ENCODE peak calls at places on chromosomes 12 and 14, in seven cellular contexts. K is fibroblast of pulmonary artery, W is A673, O is GM12864, G is cardiac fibroblast, P is WTC11, N is stomach. L is an unnamed sample.

GRCh38 chr12:49961111-49961922 is at the start of gene AQP5:
- DNase-seq in G (no peak), O (no peak), P (peak; percentile 49), K (no peak), W (no peak), N (peak; percentile 34), L (no peak)

GRCh38 chr14:50462111-50462510 is 65.4 kb upstream of the CDKL1 start:
- DNase-seq in G (no peak), N (no peak), O (no peak), W (no peak), P (no peak), K (no peak), L (no peak)

GRCh38 chr12:125114365-125115141 is 49.3 kb downstream of the AACS start:
- DNase-seq in O (peak; percentile 18), P (no peak), K (no peak), N (no peak), G (no peak), W (no peak), L (no peak)

GRCh38 chr12:15664491-15664890 is 124.7 kb downstream of the EPS8 start:
- DNase-seq in W (no peak), P (no peak), N (no peak), O (no peak), G (peak; percentile 77), K (peak; percentile 58), L (peak; percentile 53)

GRCh38 chr12:10140001-10140400 is 10.0 kb upstream of the CLEC7A start:
- DNase-seq in N (no peak), K (peak; percentile 75), W (peak; percentile 64), G (peak; percentile 75), P (peak; percentile 42), O (no peak), L (peak; percentile 65)

GRCh38 chr14:29716150-29716549 is 211.5 kb downstream of the PRKD1 start:
- DNase-seq in G (no peak), W (peak; percentile 17), N (no peak), P (no peak), K (peak; percentile 8), O (no peak), L (no peak)

GRCh38 chr14:83419420-83419819 is 1885.8 kb upstream of the SEL1L start:
- DNase-seq in K (no peak), O (no peak), N (no peak), W (no peak), P (no peak), G (no peak), L (no peak)

GRCh38 chr14:104602315-104602932 is 2.1 kb downstream of the TMEM179 start:
- DNase-seq in O (no peak), N (no peak), G (no peak), K (no peak), W (no peak), P (no peak), L (no peak)

GRCh38 chr12:100793182-100793581 is 1.4 kb upstream of the ANO4 start:
- DNase-seq in G (peak; percentile 30), P (no peak), K (peak; percentile 50), N (no peak), O (no peak), W (no peak), L (no peak)

GRCh38 chr12:21940972-21941521 is at the start of gene ABCC9:
- DNase-seq in N (peak; percentile 28), W (peak; percentile 15), O (no peak), K (peak; percentile 20), P (peak; percentile 55), G (peak; percentile 58), L (peak; percentile 60)

DNA sequence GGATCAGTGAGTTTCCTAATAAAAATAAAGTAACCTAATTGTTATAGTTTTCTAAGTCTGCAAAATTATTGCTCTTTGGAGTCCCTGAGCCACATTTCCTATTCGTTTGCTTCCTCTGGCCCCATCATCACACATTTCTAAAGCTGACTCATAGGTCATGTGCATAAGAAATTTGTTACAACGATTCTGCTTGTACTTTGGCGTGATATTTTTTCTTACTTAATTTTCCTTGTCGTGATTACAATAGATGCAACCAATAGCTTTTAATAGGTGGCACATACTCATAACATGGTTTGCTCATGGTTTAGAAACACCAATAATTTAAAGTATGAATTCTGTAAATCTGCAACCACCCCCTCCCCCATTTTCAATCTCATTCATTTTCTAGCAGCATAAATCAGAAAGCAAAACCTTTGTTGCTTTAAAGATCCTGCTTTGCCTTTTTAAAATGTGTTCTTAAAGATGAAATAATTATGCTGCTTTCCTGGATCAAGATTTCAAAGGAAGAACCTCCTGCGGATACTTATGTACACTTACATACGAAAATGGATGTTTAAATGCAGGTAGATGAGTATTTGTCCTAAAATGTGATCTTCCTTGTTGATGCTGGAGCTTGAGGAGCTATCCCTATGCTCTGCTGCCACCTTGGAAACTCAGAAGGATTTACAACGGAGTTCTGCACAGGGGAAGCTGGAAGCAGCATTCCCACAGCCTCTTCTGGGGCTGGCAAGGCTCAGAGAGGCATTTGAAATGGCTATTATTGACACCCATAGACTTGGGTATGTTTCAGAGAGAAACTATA is 1.7 kb upstream of the FLRT2 start:
- DNase-seq in G (peak; percentile 93), N (peak; percentile 35), O (no peak), P (peak; percentile 22), K (peak; percentile 95), W (peak; percentile 90), L (peak; percentile 76)
- TF ChIP-seq CTCF in G (peak; percentile 54), N (peak; percentile 13), O (no peak), P (no peak), K (peak; percentile 71), W (peak; percentile 81), L (peak; percentile 74)

DNA sequence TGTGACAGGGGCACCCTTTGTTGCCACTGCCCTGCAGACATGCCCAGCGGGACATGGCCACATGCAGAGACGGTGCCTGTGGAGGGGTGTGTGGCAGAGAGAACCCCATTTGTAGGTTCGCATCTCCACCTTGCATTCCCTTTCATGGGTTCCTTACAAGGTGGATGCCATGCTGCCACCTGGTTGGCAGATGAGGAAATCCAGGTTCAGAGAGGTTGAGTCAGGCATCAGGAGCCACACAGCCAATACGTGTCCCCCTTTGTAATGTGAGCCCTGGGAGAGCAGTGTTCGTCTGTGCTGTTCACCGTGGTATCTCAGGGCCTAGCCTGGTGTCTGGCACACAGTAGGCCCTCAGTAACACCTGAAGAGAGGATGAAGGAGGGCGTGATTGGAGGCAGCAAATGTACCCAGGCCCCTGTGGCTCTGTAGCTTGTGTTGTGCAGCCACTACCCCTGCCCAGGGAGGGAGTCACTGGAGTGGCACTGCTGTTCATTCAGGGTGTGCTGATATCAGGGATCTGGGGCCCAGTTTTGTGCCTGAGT is 9.1 kb downstream of the SH2B3 start:
- DNase-seq in W (no peak), K (no peak), P (no peak), O (no peak), G (no peak), N (no peak), L (no peak)
- TF ChIP-seq CTCF in W (no peak), K (no peak), P (no peak), O (no peak), G (no peak), N (no peak), L (no peak)

DNA sequence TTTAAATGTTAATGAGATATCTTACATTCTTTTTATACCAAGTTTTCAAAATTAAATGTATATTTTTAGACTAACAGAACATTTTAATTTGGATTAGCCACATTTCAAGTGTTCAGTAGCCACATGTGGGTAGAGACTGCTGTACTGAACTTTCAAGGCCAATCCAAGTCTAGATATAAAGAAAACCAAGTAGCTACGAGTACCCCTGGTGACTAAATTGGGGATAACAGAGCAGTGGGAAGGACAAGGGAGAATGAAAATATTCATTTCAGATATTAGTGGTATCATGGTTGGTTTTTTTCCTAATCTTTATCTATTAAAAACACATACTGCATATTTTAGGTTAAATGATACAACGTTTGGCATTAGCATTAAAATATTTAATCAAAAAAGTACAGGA is 69.4 kb upstream of the RHOJ start:
- DNase-seq in N (no peak), W (peak; percentile 79), K (peak; percentile 34), O (no peak), G (peak; percentile 31), P (no peak), L (peak; percentile 31)
- TF ChIP-seq CTCF in N (no peak), W (peak; percentile 69), K (peak; percentile 45), O (peak; percentile 8), G (peak; percentile 48), P (peak; percentile 38), L (peak; percentile 49)

DNA sequence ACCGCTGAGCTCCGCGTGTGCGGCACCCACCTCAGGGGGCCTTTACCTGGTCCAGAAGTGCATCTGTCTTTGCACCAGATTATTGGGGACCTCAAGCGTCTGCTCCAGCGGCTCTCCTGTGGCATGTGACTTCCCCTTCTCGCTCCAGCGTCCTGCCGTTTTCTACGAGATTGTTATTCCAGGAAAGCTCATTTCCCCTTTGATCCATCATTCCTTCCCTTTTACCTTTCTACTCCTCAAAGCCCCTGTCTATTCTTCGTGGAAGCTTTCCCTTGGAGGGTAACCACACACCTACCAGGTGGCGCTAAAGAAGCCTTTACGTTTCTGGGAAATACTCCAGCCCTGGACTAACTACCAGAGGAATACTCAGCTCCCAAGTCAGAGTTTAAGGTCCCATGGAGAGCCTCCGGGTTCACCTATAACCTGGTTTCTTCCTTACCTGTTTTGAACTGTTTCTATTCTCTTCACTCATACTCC is 1.5 kb downstream of the FKBP4 start:
- DNase-seq in W (no peak), N (no peak), G (peak; percentile 5), K (no peak), O (no peak), P (no peak), L (no peak)
- TF ChIP-seq CTCF in W (no peak), N (no peak), G (no peak), K (no peak), O (no peak), P (no peak), L (no peak)

GRCh38 chr14:54002653-54003052 is 46.0 kb upstream of the BMP4 start:
- DNase-seq in N (no peak), K (peak; percentile 24), O (no peak), W (no peak), P (no peak), G (peak; percentile 47), L (no peak)

GRCh38 chr14:54003064-54003463 is 46.4 kb upstream of the BMP4 start:
- DNase-seq in K (no peak), N (no peak), W (no peak), G (no peak), O (no peak), P (no peak), L (no peak)

GRCh38 chr14:53999061-53999488 is 42.5 kb upstream of the BMP4 start:
- DNase-seq in O (no peak), W (no peak), K (peak; percentile 48), P (no peak), N (no peak), G (peak; percentile 25), L (peak; percentile 56)

GRCh38 chr14:54000341-54000811 is 43.8 kb upstream of the BMP4 start:
- DNase-seq in P (no peak), G (peak; percentile 30), W (no peak), O (no peak), N (no peak), K (peak; percentile 39), L (no peak)

DNA sequence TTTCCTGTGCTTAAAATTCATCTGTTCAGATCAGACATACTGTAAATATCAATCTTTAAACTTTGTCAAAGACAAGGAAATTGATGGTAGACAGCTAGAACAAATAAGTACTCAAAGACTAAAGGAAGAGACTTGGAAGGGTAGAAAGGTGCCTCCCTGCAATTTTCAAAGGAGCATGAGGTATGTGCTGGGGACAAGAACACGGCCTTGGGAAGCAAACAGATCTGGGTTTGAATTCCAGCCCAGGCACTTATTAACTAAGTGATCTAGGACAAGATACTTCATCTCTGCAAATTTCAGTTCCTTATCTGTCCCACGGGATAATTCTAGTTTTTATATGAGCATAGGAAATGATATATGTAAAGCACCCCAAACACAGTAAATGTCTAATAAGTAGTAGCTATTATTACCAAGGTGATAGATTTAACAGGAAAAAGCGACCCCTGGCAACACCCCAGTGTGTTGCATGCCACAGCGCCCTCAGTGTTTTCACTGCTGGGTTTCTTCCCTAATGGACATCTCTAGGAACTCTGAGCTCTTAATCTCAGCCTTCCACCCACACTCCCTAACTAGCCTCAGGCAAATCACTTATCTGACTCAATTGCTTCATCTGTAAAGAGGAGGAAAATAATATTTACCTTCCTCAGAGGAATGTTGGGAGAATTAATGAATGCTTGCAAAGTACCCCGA is 44.7 kb upstream of the BMP4 start:
- DNase-seq in G (no peak), N (no peak), O (no peak), W (peak; percentile 7), K (no peak), P (peak; percentile 43), L (peak; percentile 19)
- TF ChIP-seq CTCF in G (no peak), N (no peak), O (no peak), W (peak; percentile 37), K (no peak), P (no peak), L (no peak)